ENCODE peak calls at places on chromosome 3, in eight cellular contexts. Q, Z, W, C, D, J, A and M are unnamed samples.

GRCh38 chr3:11995061-11995460 is 9.1 kb upstream of the SYN2 start:
- DNase-seq in J (no peak), A (no peak), C (no peak), Q (no peak), Z (no peak), D (no peak), W (no peak), M (no peak)

GRCh38 chr3:131322946-131323505 is 58.5 kb upstream of the NUDT16 start:
- DNase-seq in C (no peak), J (no peak), A (no peak), Q (no peak), D (no peak), W (no peak), Z (no peak), M (no peak)

GRCh38 chr3:167657684-167658225 is 4.0 kb upstream of the WDR49 start:
- DNase-seq in D (no peak), W (no peak), Z (no peak), C (no peak), A (no peak), Q (no peak), J (no peak), M (no peak)

GRCh38 chr3:50503947-50504346 is 513 bp upstream of the CACNA2D2 start:
- DNase-seq in Q (no peak), C (no peak), W (no peak), D (no peak), A (no peak), Z (no peak), J (no peak), M (no peak)

GRCh38 chr3:78035020-78035660 is 995.2 kb downstream of the ROBO2 start:
- DNase-seq in A (no peak), Z (no peak), C (no peak), Q (no peak), D (no peak), W (no peak), J (no peak), M (no peak)

GRCh38 chr3:188387921-188388320 is 234.0 kb downstream of the LPP start:
- DNase-seq in C (no peak), A (no peak), Z (no peak), D (no peak), Q (peak), W (no peak), J (no peak), M (no peak)

GRCh38 chr3:98501863-98502262 is 4.4 kb downstream of the OR5K2 start:
- DNase-seq in D (no peak), Z (no peak), Q (no peak), J (no peak), W (no peak), C (no peak), A (no peak), M (no peak)

GRCh38 chr3:148008591-148008990 is 599.4 kb downstream of the ZIC1 start:
- DNase-seq in C (peak), Q (no peak), J (no peak), Z (no peak), A (no peak), W (no peak), D (no peak), M (no peak)

GRCh38 chr3:102113421-102114041 is 264.2 kb downstream of the NFKBIZ start:
- DNase-seq in Z (no peak), J (no peak), D (peak), C (no peak), A (no peak), Q (no peak), W (no peak), M (no peak)

GRCh38 chr3:168534761-168535160 is 439.0 kb upstream of the GOLIM4 start:
- DNase-seq in Q (no peak), Z (no peak), W (no peak), C (no peak), D (no peak), A (no peak), J (no peak), M (no peak)

GRCh38 chr3:170247875-170248274 is 25.7 kb downstream of the PRKCI start:
- DNase-seq in W (no peak), J (no peak), Z (no peak), C (no peak), Q (no peak), D (no peak), A (no peak), M (no peak)

GRCh38 chr3:124101643-124102042 is 109.7 kb upstream of the ROPN1 start:
- DNase-seq in J (no peak), Q (no peak), W (no peak), Z (no peak), A (no peak), D (no peak), C (no peak), M (no peak)

GRCh38 chr3:62378329-62378789 is 5.0 kb upstream of the FEZF2 start:
- DNase-seq in Q (no peak), J (no peak), W (no peak), Z (no peak), D (no peak), A (no peak), C (no peak), M (no peak)

GRCh38 chr3:4979401-4980228 is at the start of gene BHLHE40:
- DNase-seq in Q (no peak), Z (no peak), J (peak), A (no peak), W (peak), C (no peak), D (no peak), M (peak)

GRCh38 chr3:4523710-4524422 is 30.7 kb downstream of the ITPR1 start:
- DNase-seq in A (no peak), Q (no peak), C (no peak), D (no peak), Z (no peak), W (no peak), J (no peak), M (no peak)

GRCh38 chr3:119350114-119350513 is 55.9 kb downstream of the ARHGAP31 start:
- DNase-seq in C (no peak), A (no peak), Q (no peak), W (no peak), D (no peak), J (no peak), Z (no peak), M (no peak)

GRCh38 chr3:45062697-45063070 is 36.6 kb downstream of the CLEC3B start:
- DNase-seq in C (no peak), Q (no peak), D (no peak), J (no peak), W (no peak), A (no peak), Z (no peak), M (no peak)

GRCh38 chr3:57808961-57809608 is 53.0 kb downstream of the SLMAP start:
- DNase-seq in J (no peak), Z (no peak), D (no peak), W (no peak), C (no peak), Q (no peak), A (no peak), M (no peak)

GRCh38 chr3:61637088-61638051 is 76.0 kb downstream of the PTPRG start:
- DNase-seq in D (peak), A (peak), W (no peak), C (peak), Q (no peak), J (no peak), Z (no peak), M (no peak)

GRCh38 chr3:176814252-176814651 is 383.0 kb downstream of the TBL1XR1 start:
- DNase-seq in W (peak), Z (peak), A (peak), C (peak), J (peak), Q (peak), D (peak), M (peak)

GRCh38 chr3:163939926-163940325 is 1138.4 kb downstream of the SI start:
- DNase-seq in D (no peak), J (no peak), W (no peak), A (no peak), Q (no peak), C (peak), Z (no peak), M (no peak)

GRCh38 chr3:169923189-169923588 is 11.8 kb downstream of the SAMD7 start:
- DNase-seq in C (no peak), W (no peak), Z (no peak), J (no peak), Q (no peak), D (peak), A (peak), M (no peak)

GRCh38 chr3:55698826-55699225 is 211.7 kb upstream of the WNT5A start:
- DNase-seq in W (no peak), C (peak), Z (no peak), Q (no peak), D (no peak), A (no peak), J (no peak), M (no peak)

GRCh38 chr3:114499986-114500385 is 206.2 kb downstream of the TIGIT start:
- DNase-seq in A (no peak), Q (peak), W (no peak), Z (no peak), D (no peak), J (no peak), C (peak), M (no peak)

GRCh38 chr3:100766069-100766468 is 56.8 kb downstream of the TFG start:
- DNase-seq in Z (no peak), J (no peak), W (no peak), C (no peak), D (no peak), A (no peak), Q (peak), M (no peak)

GRCh38 chr3:73633916-73634344 is 9.2 kb upstream of the PDZRN3 start:
- DNase-seq in D (no peak), W (no peak), J (no peak), A (no peak), C (no peak), Z (no peak), Q (no peak), M (no peak)

GRCh38 chr3:111068574-111068973 is 3.0 kb upstream of the NECTIN3 start:
- DNase-seq in D (no peak), C (no peak), A (no peak), Q (no peak), Z (no peak), W (no peak), J (no peak), M (no peak)

GRCh38 chr3:33030802-33031201 is 66.1 kb downstream of the GLB1 start:
- DNase-seq in Z (no peak), W (peak), A (no peak), J (no peak), Q (no peak), C (no peak), D (no peak), M (no peak)

GRCh38 chr3:42518800-42519567 is 16.5 kb downstream of the VIPR1 start:
- DNase-seq in Z (no peak), C (no peak), A (no peak), W (peak), J (no peak), D (peak), Q (no peak), M (no peak)
- TF ChIP-seq CTCF in Z (no peak), C (peak), A (no peak), W (peak), J (no peak), D (no peak), Q (no peak), M (no peak)

DNA sequence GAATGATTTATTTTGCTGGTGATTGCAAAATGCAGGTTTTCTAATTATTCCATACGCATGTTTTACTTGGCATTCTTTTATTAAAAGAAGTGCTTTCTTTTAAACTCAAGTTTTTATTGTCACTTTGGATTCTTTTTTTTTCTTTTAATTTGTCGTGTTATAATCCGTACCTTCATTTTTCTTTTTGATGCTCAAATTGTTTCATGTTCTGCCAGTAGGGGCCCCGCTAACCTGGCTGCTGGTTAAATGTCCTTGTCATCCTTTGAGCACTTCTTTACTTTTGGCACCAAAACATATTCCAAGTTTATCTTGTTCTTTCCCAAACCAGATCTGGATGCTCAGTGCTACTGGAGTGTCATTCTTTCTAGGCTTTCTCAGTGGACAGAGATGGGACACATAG is 31.6 kb downstream of the MED12L start:
- DNase-seq in A (no peak), Q (no peak), D (no peak), Z (no peak), C (no peak), J (no peak), W (no peak), M (no peak)
- TF ChIP-seq CTCF in A (no peak), Q (no peak), D (no peak), Z (no peak), C (no peak), J (no peak), W (no peak), M (no peak)

GRCh38 chr3:185084883-185085282 is 68.0 kb downstream of the C3orf70 start:
- DNase-seq in A (no peak), W (no peak), J (no peak), Q (peak), D (no peak), C (peak), Z (peak), M (no peak)
- TF ChIP-seq CTCF in A (no peak), W (no peak), J (no peak), Q (no peak), D (no peak), C (peak), Z (peak), M (no peak)

GRCh38 chr3:99614768-99615167 is 23.6 kb upstream of the COL8A1 start:
- DNase-seq in Z (no peak), Q (no peak), C (no peak), W (no peak), D (no peak), J (no peak), A (no peak), M (no peak)

GRCh38 chr3:99625237-99625622 is 13.2 kb upstream of the COL8A1 start:
- DNase-seq in Q (no peak), D (no peak), C (no peak), W (no peak), A (no peak), Z (peak), J (no peak), M (no peak)

GRCh38 chr3:99624536-99625236 is 13.7 kb upstream of the COL8A1 start:
- DNase-seq in J (no peak), A (no peak), D (no peak), Z (no peak), Q (peak), W (no peak), C (no peak), M (no peak)

GRCh38 chr3:99620976-99621375 is 17.4 kb upstream of the COL8A1 start:
- DNase-seq in D (no peak), Z (peak), Q (no peak), A (no peak), W (no peak), C (no peak), J (no peak), M (no peak)

DNA sequence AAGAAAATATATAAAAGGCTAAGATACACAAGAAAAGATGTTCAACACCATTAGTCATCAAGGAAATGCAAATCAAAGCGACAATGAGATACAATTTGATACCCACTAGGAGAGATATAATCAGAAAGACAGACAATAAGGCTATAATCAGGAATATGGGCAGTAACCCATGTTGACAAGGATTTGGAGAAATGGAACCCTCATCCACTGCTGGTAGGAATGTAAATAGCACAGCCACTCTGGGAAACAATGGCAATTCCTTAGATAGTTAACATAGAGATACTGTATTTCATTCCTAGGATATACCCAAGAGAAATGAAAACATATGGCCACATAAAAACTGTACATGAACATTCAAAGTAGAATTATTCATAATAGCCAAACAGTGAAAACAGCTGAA is 18.3 kb upstream of the COL8A1 start:
- DNase-seq in J (no peak), Q (no peak), D (no peak), W (no peak), C (no peak), Z (no peak), A (no peak), M (no peak)
- TF ChIP-seq CTCF in J (no peak), Q (peak), D (no peak), W (no peak), C (peak), Z (no peak), A (no peak), M (no peak)

GRCh38 chr3:104943931-104944330 is 422.8 kb upstream of the ALCAM start:
- DNase-seq in C (no peak), D (no peak), Q (no peak), J (no peak), W (no peak), A (no peak), Z (no peak), M (no peak)
- TF ChIP-seq CTCF in C (no peak), D (no peak), Q (no peak), J (no peak), W (no peak), A (no peak), Z (no peak), M (no peak)

GRCh38 chr3:181279239-181279565 is 289.7 kb upstream of the DNAJC19 start:
- DNase-seq in A (no peak), D (no peak), J (no peak), Q (no peak), W (no peak), C (no peak), Z (no peak), M (no peak)

GRCh38 chr3:181276358-181276896 is 286.9 kb upstream of the DNAJC19 start:
- DNase-seq in A (no peak), Q (no peak), J (no peak), Z (no peak), W (no peak), C (no peak), D (no peak), M (no peak)

GRCh38 chr3:181274025-181274424 is 284.5 kb upstream of the DNAJC19 start:
- DNase-seq in Z (no peak), D (no peak), W (no peak), Q (no peak), A (no peak), J (no peak), C (no peak), M (no peak)

GRCh38 chr3:181278468-181279238 is 289.1 kb upstream of the DNAJC19 start:
- DNase-seq in C (no peak), D (no peak), J (no peak), A (no peak), Z (no peak), Q (no peak), W (peak), M (no peak)
- TF ChIP-seq CTCF in C (peak), D (no peak), J (no peak), A (no peak), Z (no peak), Q (peak), W (no peak), M (no peak)

GRCh38 chr3:46214751-46215352 is 6.7 kb upstream of the CCR1 start:
- DNase-seq in D (peak), C (no peak), Q (no peak), A (no peak), J (peak), Z (no peak), W (peak), M (no peak)
- TF ChIP-seq CTCF in D (no peak), C (peak), Q (peak), A (no peak), J (peak), Z (no peak), W (peak), M (no peak)

GRCh38 chr3:171460226-171461086 is at the start of gene TNIK:
- DNase-seq in Z (peak), J (peak), W (peak), C (peak), A (peak), D (peak), Q (peak), M (peak)
- TF ChIP-seq CTCF in Z (no peak), J (peak), W (no peak), C (peak), A (no peak), D (no peak), Q (peak), M (no peak)

GRCh38 chr3:196872316-196872715 is 4.6 kb downstream of the SENP5 start:
- DNase-seq in D (no peak), C (peak), W (no peak), A (no peak), Q (no peak), Z (no peak), J (no peak), M (no peak)

GRCh38 chr3:196867155-196867506 is 589 bp upstream of the SENP5 start:
- DNase-seq in C (no peak), D (no peak), A (no peak), J (no peak), Z (no peak), Q (no peak), W (no peak), M (no peak)

GRCh38 chr3:196867507-196868296 is at the start of gene SENP5:
- DNase-seq in Z (peak), D (peak), C (peak), J (peak), W (peak), Q (peak), A (peak), M (peak)

DNA sequence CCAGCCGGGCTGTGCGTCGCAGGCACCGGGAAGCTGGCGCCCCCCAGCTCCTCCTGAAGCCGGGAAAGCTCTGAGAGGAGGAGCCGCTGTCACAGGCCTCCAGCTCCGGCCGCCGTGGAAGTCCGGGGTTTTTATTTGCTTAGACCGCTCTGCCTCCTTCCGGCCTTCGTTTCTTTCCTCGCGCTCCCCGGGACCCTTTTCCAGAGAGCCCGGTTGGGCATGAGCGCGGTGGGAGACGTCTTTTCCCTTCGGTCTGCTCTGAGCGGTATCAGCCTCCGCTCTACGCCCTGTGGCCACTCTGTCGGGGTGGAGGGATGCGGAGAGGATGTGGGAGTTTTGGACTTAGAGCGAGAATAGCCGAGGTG is 559 bp downstream of the SENP5 start:
- DNase-seq in A (no peak), C (peak), Q (no peak), J (peak), Z (peak), W (no peak), D (no peak), M (no peak)
- TF ChIP-seq CTCF in A (no peak), C (no peak), Q (no peak), J (no peak), Z (no peak), W (no peak), D (no peak), M (no peak)